ENCODE peak calls at places on chromosomes 5 and 9, in four cellular contexts. L is PC-3, I is psoas muscle, V is tibial artery. T is an unnamed sample.

GRCh38 chr5:38051711-38052508 is 206.4 kb upstream of the EGFLAM start:
- DNase-seq in L (no peak), I (no peak), V (no peak), T (no peak)

GRCh38 chr9:90956026-90956810 is 154.6 kb downstream of the SYK start:
- DNase-seq in L (no peak), I (no peak), V (no peak), T (no peak)

GRCh38 chr5:112141582-112141981 is 277.5 kb downstream of the EPB41L4A start:
- DNase-seq in L (no peak), I (no peak), V (no peak), T (no peak)

GRCh38 chr9:95078934-95079333 is 238.6 kb downstream of the FANCC start:
- DNase-seq in L (no peak), I (no peak), V (peak; percentile 18), T (no peak)

GRCh38 chr5:146066968-146067367 is 38.4 kb downstream of the PLAC8L1 start:
- DNase-seq in L (no peak), I (no peak), V (no peak), T (no peak)

GRCh38 chr5:173515526-173515925 is 100.9 kb downstream of the BOD1 start:
- DNase-seq in L (peak; percentile 64), I (no peak), V (no peak), T (no peak)

GRCh38 chr5:139100825-139101224 is 97.3 kb downstream of the SIL1 start:
- DNase-seq in L (peak; percentile 61), I (no peak), V (no peak), T (no peak)

GRCh38 chr9:114282507-114282906 is 40.4 kb upstream of the ORM1 start:
- DNase-seq in L (no peak), I (peak; percentile 4), V (no peak), T (no peak)

GRCh38 chr9:84659273-84659672 is 10.3 kb upstream of the NTRK2 start:
- DNase-seq in L (no peak), I (no peak), V (no peak), T (no peak)

GRCh38 chr5:53035868-53036381 is 46.8 kb downstream of the ITGA2 start:
- DNase-seq in L (peak; percentile 52), I (no peak), V (no peak), T (no peak)

GRCh38 chr5:15334551-15335302 is 165.3 kb upstream of the FBXL7 start:
- DNase-seq in L (no peak), I (no peak), V (no peak), T (no peak)

GRCh38 chr5:71703941-71704340 is 15.1 kb upstream of the CARTPT start:
- DNase-seq in L (no peak), I (no peak), V (no peak), T (no peak)

GRCh38 chr5:87853541-87853940 is 415.1 kb downstream of the TMEM161B start:
- DNase-seq in L (peak; percentile 36), I (no peak), V (no peak), T (no peak)

GRCh38 chr9:14924821-14925220 is 14.6 kb upstream of the FREM1 start:
- DNase-seq in L (no peak), I (no peak), V (no peak), T (no peak)

GRCh38 chr9:92920437-92920836 is 26.9 kb upstream of the FGD3 start:
- DNase-seq in L (no peak), I (no peak), V (no peak), T (no peak)

GRCh38 chr5:32916648-32917047 is 205.5 kb downstream of the NPR3 start:
- DNase-seq in L (peak; percentile 80), I (no peak), V (no peak), T (no peak)

GRCh38 chr9:134784612-134785305 is 95.9 kb upstream of the FCN2 start:
- DNase-seq in L (no peak), I (no peak), V (no peak), T (no peak)

GRCh38 chr9:27939186-27939585 is 365.9 kb upstream of the C9orf72 start:
- DNase-seq in L (no peak), I (no peak), V (no peak), T (no peak)

GRCh38 chr5:112697301-112697700 is 40.4 kb upstream of the APC start:
- DNase-seq in L (no peak), I (no peak), V (no peak), T (no peak)

DNA sequence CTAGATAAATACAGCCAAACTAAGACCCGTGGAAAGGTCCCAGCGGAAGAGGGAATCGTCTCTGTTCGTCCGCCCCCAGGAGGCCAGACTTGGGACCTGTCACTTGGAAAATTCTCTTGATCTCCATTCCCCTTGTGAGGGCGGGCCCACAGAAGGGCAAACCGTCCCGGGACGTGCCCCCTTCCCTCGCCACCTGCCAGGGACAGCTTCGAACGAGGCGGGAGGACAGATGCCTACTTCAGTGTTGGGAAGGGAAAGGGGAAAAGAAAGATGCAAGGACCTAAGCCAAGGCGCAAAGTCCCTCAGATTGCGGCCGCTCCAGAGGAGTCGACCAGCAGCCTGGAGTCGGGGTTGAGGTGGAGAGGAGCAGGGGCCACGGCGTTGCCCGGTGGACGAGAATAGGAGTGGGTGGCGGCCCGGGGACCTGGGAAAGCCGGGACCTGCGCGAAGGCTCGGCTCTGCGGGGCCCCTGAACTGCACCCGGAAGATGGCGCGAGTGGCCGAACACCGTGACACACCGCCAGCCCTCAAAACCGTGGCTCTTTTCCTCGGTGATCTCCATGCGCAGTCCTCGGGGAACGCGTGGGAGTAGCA is 4.4 kb upstream of the EBF1 start:
- DNase-seq in L (peak; percentile 25), I (peak; percentile 59), V (no peak), T (no peak)
- H3K4me3 ChIP-seq in L (no peak overlapping the region), I (no peak overlapping the region), V (peak overlapping the region; percentile 41), T (no peak overlapping the region)

GRCh38 chr5:150319484-150319790 is 16.7 kb upstream of the ARSI start:
- DNase-seq in L (no peak), I (no peak), V (no peak), T (no peak)

GRCh38 chr5:150318613-150319483 is 16.1 kb upstream of the ARSI start:
- DNase-seq in L (no peak), I (no peak), V (no peak), T (no peak)

GRCh38 chr5:150315245-150315644 is 12.5 kb upstream of the ARSI start:
- DNase-seq in L (no peak), I (no peak), V (no peak), T (no peak)

GRCh38 chr5:150320048-150320555 is 17.4 kb upstream of the ARSI start:
- DNase-seq in L (peak; percentile 77), I (peak; percentile 82), V (peak; percentile 89), T (no peak)

DNA sequence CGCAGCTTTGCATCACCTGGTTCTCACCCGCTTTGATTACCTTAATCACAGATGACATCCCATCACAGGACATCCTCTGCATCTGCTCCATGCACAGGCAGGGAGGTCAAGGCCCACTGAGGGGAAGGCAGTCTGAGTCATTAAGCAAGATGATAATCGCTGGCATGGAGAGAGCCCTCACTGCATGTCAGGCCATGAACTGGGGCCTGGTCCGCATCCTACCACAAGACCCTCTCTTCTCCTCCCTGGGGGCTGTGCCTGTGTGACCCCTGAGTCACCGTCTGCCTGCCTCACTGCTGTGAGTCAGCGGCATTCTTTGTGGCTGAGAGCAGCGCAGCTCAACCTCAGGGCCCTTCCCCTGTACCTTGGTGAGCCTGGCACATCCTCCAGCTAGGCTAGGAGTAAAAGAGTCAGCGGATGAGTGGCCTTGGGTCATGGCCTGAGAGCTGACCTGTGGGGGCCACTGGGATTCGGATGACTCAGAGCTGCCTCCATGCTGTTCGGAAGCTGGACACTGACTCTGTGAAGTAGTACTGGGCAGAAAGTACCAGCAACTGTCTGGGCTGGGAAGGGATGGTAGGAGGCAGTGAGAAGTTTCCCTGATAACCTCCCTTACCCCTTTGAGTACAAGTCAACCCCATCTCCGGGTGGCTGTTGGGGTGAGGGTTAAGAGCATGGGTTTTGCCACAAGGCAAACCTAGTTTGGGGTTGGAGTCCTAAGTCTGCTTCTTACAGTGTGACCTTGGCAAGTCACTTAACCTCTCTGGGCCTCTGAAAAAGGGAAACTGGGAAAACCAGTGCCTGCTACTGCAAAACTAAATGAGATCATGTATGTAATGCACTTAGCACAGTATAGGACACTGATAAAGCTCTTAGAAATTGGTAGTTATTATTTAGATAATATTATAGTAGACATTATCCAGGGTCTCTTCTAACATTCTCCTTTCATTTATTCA is 14.6 kb upstream of the ARSI start:
- DNase-seq in L (peak; percentile 96), I (no peak), V (no peak), T (no peak)
- H3K27ac ChIP-seq in L (peak overlapping the region; percentile 61), I (no peak overlapping the region), V (no peak overlapping the region), T (no peak overlapping the region)

GRCh38 chr9:8492034-8492433 is 692.5 kb upstream of the DMAC1 start:
- DNase-seq in L (no peak), I (no peak), V (no peak), T (no peak)
- H3K4me3 ChIP-seq in L (no peak overlapping the region), I (no peak overlapping the region), V (no peak overlapping the region), T (no peak overlapping the region)

GRCh38 chr9:133415107-133415506 is 2.7 kb downstream of the REXO4 start:
- DNase-seq in L (no peak), I (no peak), V (no peak), T (no peak)

GRCh38 chr9:133421615-133422542 is at the start of gene ADAMTS13:
- DNase-seq in L (no peak), I (no peak), V (no peak), T (no peak)

GRCh38 chr9:133417541-133418461 is at the start of gene REXO4:
- DNase-seq in L (peak; percentile 72), I (peak; percentile 94), V (peak; percentile 76), T (peak; percentile 58)

GRCh38 chr9:133420392-133420827 is 1.8 kb upstream of the ADAMTS13 start:
- DNase-seq in L (no peak), I (no peak), V (no peak), T (no peak)

GRCh38 chr9:133419005-133419404 is 1.2 kb upstream of the REXO4 start:
- DNase-seq in L (no peak), I (no peak), V (no peak), T (no peak)
- H3K27ac ChIP-seq in L (no peak overlapping the region), I (no peak overlapping the region), V (no peak overlapping the region), T (peak overlapping the region; percentile 87)

GRCh38 chr5:142313275-142313674 is 11.5 kb downstream of the SPRY4 start:
- DNase-seq in L (no peak), I (no peak), V (no peak), T (no peak)

GRCh38 chr5:142313693-142314092 is 11.1 kb downstream of the SPRY4 start:
- DNase-seq in L (no peak), I (no peak), V (no peak), T (no peak)

GRCh38 chr5:142315231-142315900 is 9.5 kb downstream of the SPRY4 start:
- DNase-seq in L (no peak), I (no peak), V (no peak), T (no peak)

GRCh38 chr5:142314606-142315005 is 10.2 kb downstream of the SPRY4 start:
- DNase-seq in L (no peak), I (no peak), V (no peak), T (no peak)

DNA sequence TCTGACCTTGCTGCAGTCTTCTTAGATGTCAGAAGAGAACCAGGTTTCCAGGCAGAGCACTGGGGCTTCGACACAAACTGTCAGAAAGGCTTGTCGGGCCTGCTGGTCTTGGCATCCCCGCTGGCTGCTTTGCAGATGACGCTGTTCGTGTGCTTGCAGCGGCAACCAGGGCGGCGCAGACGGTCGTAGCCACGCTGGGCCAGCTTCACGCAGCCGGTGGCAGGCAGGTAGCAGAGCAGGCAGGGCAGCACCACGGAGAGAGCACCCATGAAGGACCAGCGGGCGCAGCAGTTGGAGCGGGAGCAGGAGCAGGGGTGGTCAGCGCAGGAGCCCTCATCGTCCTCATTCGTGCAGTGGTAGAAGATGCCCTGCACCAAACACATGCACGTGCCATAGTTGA is 10.7 kb downstream of the SPRY4 start:
- DNase-seq in L (no peak), I (no peak), V (no peak), T (no peak)
- H3K4me3 ChIP-seq in L (no peak overlapping the region), I (peak overlapping the region; percentile 7), V (no peak overlapping the region), T (no peak overlapping the region)

GRCh38 chr5:167451091-167451490 is 840.4 kb upstream of the WWC1 start:
- DNase-seq in L (no peak), I (no peak), V (no peak), T (no peak)
- H3K27ac ChIP-seq in L (no peak overlapping the region), I (no peak overlapping the region), V (no peak overlapping the region), T (no peak overlapping the region)